ENCODE peak calls at places on chromosomes 5 and 9, in seven cellular contexts. T is glutamatergic neuron; W is right lobe of liver; V is tibial nerve; A is fibroblast of lung; S is cardiac fibroblast; G is CD8-positive, alpha-beta T cell. P is an unnamed sample.

GRCh38 chr9:129383415-129384088 is 205.5 kb upstream of the IER5L start:
- DNase-seq in T (no peak), W (peak), V (peak), A (peak), S (peak), G (peak), P (no peak)

GRCh38 chr9:126532019-126532462 is 81.7 kb upstream of the LMX1B start:
- DNase-seq in T (peak), W (no peak), V (no peak), A (peak), S (peak), G (no peak), P (peak)

GRCh38 chr5:132895719-132896305 is 22.3 kb downstream of the LEAP2 start:
- DNase-seq in T (no peak), W (no peak), V (no peak), A (no peak), S (no peak), G (no peak), P (no peak)

GRCh38 chr5:31581498-31582099 is 49.5 kb downstream of the C5orf22 start:
- DNase-seq in T (no peak), W (no peak), V (no peak), A (peak), S (peak), G (no peak), P (no peak)

GRCh38 chr5:96896806-96897205 is 20.5 kb downstream of the ERAP2 start:
- DNase-seq in T (no peak), W (no peak), V (no peak), A (no peak), S (no peak), G (no peak), P (no peak)

GRCh38 chr9:131739988-131740648 is at the start of gene RAPGEF1:
- DNase-seq in T (peak), W (peak), V (peak), A (peak), S (no peak), G (peak), P (no peak)

GRCh38 chr9:73613092-73613701 is 461.5 kb downstream of the ANXA1 start:
- DNase-seq in T (no peak), W (no peak), V (no peak), A (no peak), S (peak), G (no peak), P (no peak)

GRCh38 chr5:116071211-116071610 is 13.6 kb upstream of the COMMD10 start:
- DNase-seq in T (no peak), W (no peak), V (no peak), A (no peak), S (no peak), G (no peak), P (no peak)

GRCh38 chr9:16521868-16522381 is 348.5 kb downstream of the BNC2 start:
- DNase-seq in T (no peak), W (no peak), V (peak), A (peak), S (peak), G (no peak), P (no peak)

GRCh38 chr5:113109344-113109743 is 132.7 kb downstream of the DCP2 start:
- DNase-seq in T (no peak), W (no peak), V (no peak), A (no peak), S (no peak), G (no peak), P (no peak)

GRCh38 chr5:127442085-127442484 is 75.4 kb upstream of the PRRC1 start:
- DNase-seq in T (no peak), W (no peak), V (no peak), A (peak), S (peak), G (no peak), P (no peak)

GRCh38 chr5:132237670-132238069 is 10.0 kb upstream of the P4HA2 start:
- DNase-seq in T (no peak), W (no peak), V (no peak), A (no peak), S (no peak), G (no peak), P (no peak)

GRCh38 chr5:26669523-26669922 is 368.9 kb downstream of the CDH9 start:
- DNase-seq in T (no peak), W (no peak), V (no peak), A (no peak), S (no peak), G (no peak), P (no peak)

GRCh38 chr9:78358329-78359051 is 61.6 kb downstream of the PSAT1 start:
- DNase-seq in T (no peak), W (peak), V (no peak), A (no peak), S (no peak), G (no peak), P (no peak)

GRCh38 chr5:82045526-82046267 is 73.9 kb downstream of the ATG10 start:
- DNase-seq in T (no peak), W (no peak), V (no peak), A (peak), S (peak), G (no peak), P (no peak)

GRCh38 chr9:95504053-95504963 is 12.5 kb downstream of the PTCH1 start:
- DNase-seq in T (peak), W (no peak), V (peak), A (peak), S (peak), G (no peak), P (no peak)

GRCh38 chr9:95506692-95507455 is 9.9 kb downstream of the PTCH1 start:
- DNase-seq in T (peak), W (peak), V (no peak), A (peak), S (peak), G (peak), P (no peak)

GRCh38 chr9:95506438-95506691 is 10.4 kb downstream of the PTCH1 start:
- DNase-seq in T (peak), W (no peak), V (no peak), A (peak), S (peak), G (peak), P (no peak)

GRCh38 chr9:95505072-95505471 is 11.7 kb downstream of the PTCH1 start:
- DNase-seq in T (no peak), W (no peak), V (no peak), A (no peak), S (no peak), G (no peak), P (no peak)

DNA sequence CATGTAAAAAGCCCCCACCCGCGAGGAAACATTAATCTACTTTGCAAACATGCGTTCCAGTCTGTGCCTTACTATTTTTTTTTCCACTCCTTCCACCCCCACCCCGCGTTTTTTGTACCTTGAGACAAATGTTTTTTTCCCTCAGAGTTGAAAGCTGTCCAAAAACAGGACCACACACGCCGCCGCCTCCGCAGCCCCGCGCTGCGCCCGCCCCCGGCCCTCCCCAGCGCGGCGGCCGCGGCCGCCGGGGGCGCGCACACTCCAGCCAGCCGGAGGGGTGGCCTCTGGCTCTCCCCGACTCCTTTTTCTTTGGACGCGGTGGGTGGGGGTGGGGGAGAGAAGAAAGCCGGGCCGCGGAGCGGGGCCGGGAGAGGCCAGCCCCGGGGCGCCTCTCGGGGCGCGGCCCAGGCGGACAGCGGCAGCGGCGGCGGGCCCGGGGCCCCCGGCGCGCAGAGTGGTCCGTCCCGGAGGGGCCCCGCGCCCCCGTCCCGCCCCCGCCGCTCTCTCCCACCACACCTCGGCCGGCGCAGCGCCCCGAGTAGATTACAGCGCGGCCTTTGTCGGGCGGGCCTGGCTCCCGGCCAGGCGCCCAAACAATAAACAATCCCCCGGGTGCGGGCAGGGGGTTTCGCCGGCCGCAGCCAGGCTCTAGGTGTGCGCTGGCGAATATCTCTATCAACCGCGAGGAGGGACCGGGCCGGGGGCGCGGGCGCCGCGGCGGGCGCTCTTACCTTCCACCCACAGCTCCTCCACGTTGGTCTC is 10.9 kb downstream of the PTCH1 start:
- DNase-seq in T (peak), W (peak), V (peak), A (peak), S (peak), G (no peak), P (no peak)
- TF ChIP-seq CTCF in T (no peak), W (no peak), V (no peak), A (no peak), S (no peak), G (no peak), P (no peak)

GRCh38 chr5:143121135-143121474 is 282.4 kb downstream of the NR3C1 start:
- DNase-seq in T (no peak), W (no peak), V (no peak), A (no peak), S (no peak), G (peak), P (no peak)

GRCh38 chr5:143120460-143121134 is 282.9 kb downstream of the NR3C1 start:
- DNase-seq in T (no peak), W (no peak), V (no peak), A (no peak), S (no peak), G (no peak), P (no peak)

GRCh38 chr5:143128412-143129071 is 274.9 kb downstream of the NR3C1 start:
- DNase-seq in T (no peak), W (no peak), V (no peak), A (no peak), S (no peak), G (no peak), P (no peak)

GRCh38 chr5:143126121-143127019 is 277.1 kb downstream of the NR3C1 start:
- DNase-seq in T (no peak), W (no peak), V (no peak), A (peak), S (no peak), G (no peak), P (no peak)

DNA sequence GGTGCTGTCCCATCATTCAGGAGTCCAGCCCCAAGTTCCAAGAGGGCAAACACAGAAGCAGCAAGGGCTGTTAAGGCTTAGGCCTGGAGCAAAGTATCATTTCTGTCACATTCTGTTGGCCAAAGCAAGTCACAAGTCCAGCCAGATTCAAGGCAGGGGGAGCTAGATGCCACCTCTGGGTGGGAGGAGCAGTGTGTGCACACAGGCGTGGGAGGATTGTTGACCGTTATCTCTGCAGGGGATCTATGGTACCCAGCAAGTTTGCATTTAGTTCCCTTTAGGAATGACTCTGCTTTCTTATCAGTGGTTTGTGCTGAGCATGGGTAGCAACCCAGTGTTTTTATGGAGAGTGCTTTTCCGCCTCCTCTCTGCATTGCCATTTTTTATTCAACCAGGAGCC is 278.9 kb downstream of the NR3C1 start:
- DNase-seq in T (no peak), W (no peak), V (no peak), A (no peak), S (no peak), G (no peak), P (no peak)
- TF ChIP-seq CTCF in T (no peak), W (no peak), V (no peak), A (no peak), S (no peak), G (no peak), P (no peak)

DNA sequence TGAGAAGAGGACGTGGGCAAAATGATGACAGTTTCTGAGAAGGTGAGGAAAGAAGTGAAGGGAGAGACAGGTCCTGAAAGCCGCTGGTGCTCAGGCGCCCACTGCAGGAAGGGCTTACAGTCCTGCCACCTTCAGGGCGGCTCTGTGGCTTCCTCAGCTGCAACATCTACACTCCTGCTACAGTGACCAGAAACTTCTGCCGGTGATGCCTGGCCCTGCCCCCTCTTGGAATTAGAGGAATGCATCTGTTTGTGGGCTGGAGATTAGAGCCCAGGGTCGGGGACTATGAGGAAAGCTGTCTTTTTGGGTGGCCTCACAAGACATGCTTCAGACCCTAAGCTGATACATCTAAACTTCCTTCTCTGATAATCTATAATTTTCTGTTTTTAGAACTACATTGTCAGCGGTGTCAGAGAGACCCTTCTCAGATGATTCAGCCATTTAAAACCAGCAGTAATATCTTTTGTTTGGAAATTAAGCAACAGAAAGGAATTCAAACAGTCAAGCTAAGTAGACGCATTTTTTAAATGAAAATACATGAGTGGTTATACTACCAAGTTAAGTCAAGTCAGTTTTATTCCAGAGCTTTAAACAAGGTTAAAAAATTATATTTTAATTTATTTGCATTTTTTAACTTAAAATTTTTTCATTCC is 30.4 kb downstream of the PRDM6 start:
- DNase-seq in T (peak), W (no peak), V (no peak), A (peak), S (peak), G (no peak), P (no peak)
- TF ChIP-seq CTCF in T (no peak), W (peak), V (no peak), A (no peak), S (no peak), G (no peak), P (no peak)

GRCh38 chr5:164048527-164048926 is 543.1 kb downstream of the MAT2B start:
- DNase-seq in T (no peak), W (no peak), V (no peak), A (peak), S (peak), G (no peak), P (no peak)
- TF ChIP-seq CTCF in T (no peak), W (peak), V (no peak), A (no peak), S (peak), G (no peak), P (no peak)

GRCh38 chr5:16456103-16456832 is 9.3 kb downstream of the ZNF622 start:
- DNase-seq in T (no peak), W (no peak), V (peak), A (peak), S (peak), G (peak), P (no peak)

GRCh38 chr5:16455670-16456069 is 9.9 kb downstream of the ZNF622 start:
- DNase-seq in T (no peak), W (no peak), V (no peak), A (no peak), S (no peak), G (no peak), P (no peak)

GRCh38 chr5:16454686-16455085 is 10.9 kb downstream of the ZNF622 start:
- DNase-seq in T (no peak), W (no peak), V (no peak), A (no peak), S (peak), G (no peak), P (no peak)

GRCh38 chr5:16450163-16450562 is 15.4 kb downstream of the ZNF622 start:
- DNase-seq in T (no peak), W (no peak), V (no peak), A (no peak), S (no peak), G (no peak), P (no peak)

GRCh38 chr5:16453609-16454008 is 12.0 kb downstream of the ZNF622 start:
- DNase-seq in T (no peak), W (no peak), V (no peak), A (no peak), S (no peak), G (no peak), P (no peak)
- TF ChIP-seq CTCF in T (no peak), W (no peak), V (no peak), A (peak), S (no peak), G (no peak), P (no peak)

GRCh38 chr9:23258569-23258968 is 567.5 kb downstream of the ELAVL2 start:
- DNase-seq in T (no peak), W (no peak), V (no peak), A (no peak), S (no peak), G (no peak), P (no peak)
- TF ChIP-seq CTCF in T (no peak), W (no peak), V (no peak), A (no peak), S (no peak), G (no peak), P (no peak)

DNA sequence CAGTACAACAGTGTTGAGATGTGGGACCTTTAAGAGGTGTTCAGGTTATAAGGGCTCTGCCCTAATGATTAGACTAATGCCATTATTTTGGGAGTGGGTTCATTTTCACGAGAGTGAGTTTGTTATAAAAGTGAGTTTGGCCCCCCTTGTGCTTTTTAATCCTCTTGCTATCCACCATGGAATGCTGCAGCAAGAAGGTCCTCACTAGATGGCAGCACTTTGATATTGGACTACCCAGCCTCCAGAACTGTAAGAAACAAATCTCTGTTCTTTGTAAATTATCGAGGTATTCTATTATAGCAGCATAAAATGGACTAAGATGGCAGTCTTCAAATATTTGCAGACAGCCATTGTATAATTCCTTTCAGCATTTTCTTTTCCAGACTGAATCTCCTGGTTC is 212.4 kb downstream of the LRRC70 start:
- DNase-seq in T (no peak), W (no peak), V (no peak), A (no peak), S (peak), G (no peak), P (no peak)
- TF ChIP-seq CTCF in T (no peak), W (peak), V (no peak), A (no peak), S (peak), G (no peak), P (no peak)